ENCODE peak calls at places on chromosome 17, in seven cellular contexts. One of them, this sample, is unnamed.

GRCh38 chr17:1087381-1088241 is 90.7 kb downstream of the TIMM22 start:
- DNase-seq in tibial nerve: peak
- DNase-seq in pancreas: peak
- DNase-seq in HEK293T: peak
- DNase-seq in IMR-90: no peak
- DNase-seq in Peyer's patch: peak
- DNase-seq in H54: peak
- DNase-seq in this sample: peak

GRCh38 chr17:68783861-68784260 is 171.3 kb downstream of the ABCA8 start:
- DNase-seq in H54: no peak
- DNase-seq in IMR-90: no peak
- DNase-seq in tibial nerve: no peak
- DNase-seq in Peyer's patch: no peak
- DNase-seq in HEK293T: no peak
- DNase-seq in pancreas: no peak
- DNase-seq in this sample: no peak

GRCh38 chr17:63366238-63366561 is 79.9 kb downstream of the CYB561 start:
- DNase-seq in tibial nerve: no peak
- DNase-seq in pancreas: no peak
- DNase-seq in Peyer's patch: no peak
- DNase-seq in H54: no peak
- DNase-seq in HEK293T: no peak
- DNase-seq in IMR-90: no peak
- DNase-seq in this sample: no peak

GRCh38 chr17:45908460-45908859 is 14.1 kb downstream of the MAPT start:
- DNase-seq in IMR-90: no peak
- DNase-seq in Peyer's patch: no peak
- DNase-seq in pancreas: no peak
- DNase-seq in H54: no peak
- DNase-seq in HEK293T: no peak
- DNase-seq in tibial nerve: no peak
- DNase-seq in this sample: no peak

GRCh38 chr17:65638221-65638940 is 76.9 kb upstream of the AXIN2 start:
- DNase-seq in H54: no peak
- DNase-seq in HEK293T: no peak
- DNase-seq in Peyer's patch: no peak
- DNase-seq in IMR-90: peak
- DNase-seq in pancreas: no peak
- DNase-seq in tibial nerve: no peak
- DNase-seq in this sample: no peak

GRCh38 chr17:21460358-21460757 is 84.2 kb downstream of the KCNJ12 start:
- DNase-seq in H54: no peak
- DNase-seq in pancreas: no peak
- DNase-seq in HEK293T: no peak
- DNase-seq in tibial nerve: peak
- DNase-seq in Peyer's patch: no peak
- DNase-seq in IMR-90: peak
- DNase-seq in this sample: peak

GRCh38 chr17:4247981-4248388 is 15.8 kb downstream of the ANKFY1 start:
- DNase-seq in Peyer's patch: peak
- DNase-seq in pancreas: peak
- DNase-seq in H54: no peak
- DNase-seq in HEK293T: no peak
- DNase-seq in tibial nerve: no peak
- DNase-seq in IMR-90: no peak
- DNase-seq in this sample: no peak

GRCh38 chr17:45432405-45433113 is at the start of gene ARHGAP27:
- DNase-seq in Peyer's patch: peak
- DNase-seq in pancreas: no peak
- DNase-seq in HEK293T: peak
- DNase-seq in IMR-90: no peak
- DNase-seq in H54: no peak
- DNase-seq in tibial nerve: no peak
- DNase-seq in this sample: peak

GRCh38 chr17:39208893-39209292 is 8.8 kb downstream of the RPL19 start:
- DNase-seq in Peyer's patch: peak
- DNase-seq in HEK293T: no peak
- DNase-seq in IMR-90: no peak
- DNase-seq in H54: no peak
- DNase-seq in tibial nerve: no peak
- DNase-seq in pancreas: no peak
- DNase-seq in this sample: no peak

GRCh38 chr17:28881533-28882056 is 15.9 kb downstream of the FLOT2 start:
- DNase-seq in pancreas: no peak
- DNase-seq in tibial nerve: no peak
- DNase-seq in IMR-90: no peak
- DNase-seq in Peyer's patch: no peak
- DNase-seq in H54: no peak
- DNase-seq in HEK293T: no peak
- DNase-seq in this sample: no peak

GRCh38 chr17:6276711-6277110 is 158.2 kb downstream of the AIPL1 start:
- DNase-seq in HEK293T: no peak
- DNase-seq in Peyer's patch: no peak
- DNase-seq in H54: no peak
- DNase-seq in IMR-90: no peak
- DNase-seq in pancreas: no peak
- DNase-seq in tibial nerve: no peak
- DNase-seq in this sample: no peak

This sample was measured in cardiac muscle cell.